ENCODE peak calls at places on chromosomes 12 and 14, in seven cellular contexts. X is SK-N-SH; T is bronchial epithelial cell; I is K562; E is cardiac fibroblast; V is CD4-positive, alpha-beta T cell; O is upper lobe of right lung. A is an unnamed sample.

GRCh38 chr12:81297606-81298005 is 219.7 kb downstream of the ACSS3 start:
- DNase-seq in V (no peak), O (no peak), E (no peak), I (no peak), T (no peak), X (no peak), A (no peak)

GRCh38 chr12:48189331-48190125 is 6.1 kb downstream of the CCDC184 start:
- DNase-seq in E (peak), X (peak), I (peak), T (peak), O (no peak), V (peak), A (peak)

GRCh38 chr14:76109087-76109880 is 42.4 kb upstream of the GPATCH2L start:
- DNase-seq in X (no peak), T (peak), I (no peak), O (no peak), E (no peak), V (no peak), A (no peak)

GRCh38 chr12:65941388-65941787 is 117.1 kb downstream of the HMGA2 start:
- DNase-seq in X (no peak), V (no peak), O (no peak), I (no peak), E (peak), T (peak), A (no peak)

GRCh38 chr12:47604474-47604873 is 101.4 kb downstream of the RPAP3 start:
- DNase-seq in T (peak), I (no peak), V (no peak), X (no peak), E (peak), O (no peak), A (no peak)

GRCh38 chr12:30599631-30600030 is 96.0 kb downstream of the IPO8 start:
- DNase-seq in I (no peak), X (no peak), T (peak), O (no peak), V (no peak), E (peak), A (no peak)

GRCh38 chr14:103072595-103073366 is 11.2 kb upstream of the LBHD2 start:
- DNase-seq in V (no peak), T (peak), I (no peak), E (no peak), X (no peak), O (peak), A (no peak)

GRCh38 chr14:54312166-54312801 is 84.5 kb upstream of the CDKN3 start:
- DNase-seq in V (no peak), I (no peak), E (peak), X (no peak), T (peak), O (no peak), A (no peak)

GRCh38 chr12:14373202-14373601 is 7.7 kb downstream of the ATF7IP start:
- DNase-seq in I (no peak), O (no peak), T (peak), X (no peak), V (no peak), E (peak), A (no peak)

GRCh38 chr12:24088751-24089150 is 139.3 kb upstream of the SOX5 start:
- DNase-seq in T (peak), V (no peak), E (peak), I (no peak), X (no peak), O (no peak), A (no peak)

GRCh38 chr14:99395904-99396530 is 84.6 kb downstream of the SETD3 start:
- DNase-seq in E (peak), O (no peak), I (no peak), V (peak), T (peak), X (no peak), A (no peak)

GRCh38 chr14:24690492-24690891 is 56.5 kb upstream of the GZMB start:
- DNase-seq in V (no peak), X (no peak), E (no peak), T (no peak), O (no peak), I (peak), A (no peak)

GRCh38 chr12:52160200-52160599 is 31.6 kb downstream of the KRT80 start:
- DNase-seq in E (no peak), T (no peak), I (no peak), V (no peak), X (no peak), O (no peak), A (no peak)
- TF ChIP-seq CTCF in E (no peak), T (no peak), I (no peak), V (no peak), X (no peak), O (no peak), A (no peak)

GRCh38 chr12:109256011-109256410 is 53.1 kb downstream of the FOXN4 start:
- DNase-seq in X (no peak), T (no peak), E (no peak), I (no peak), V (no peak), O (no peak), A (no peak)

GRCh38 chr12:109258201-109258600 is 50.9 kb downstream of the FOXN4 start:
- DNase-seq in X (no peak), E (no peak), O (no peak), T (no peak), I (no peak), V (no peak), A (no peak)

GRCh38 chr12:109252799-109253198 is 56.3 kb downstream of the FOXN4 start:
- DNase-seq in X (no peak), E (no peak), T (no peak), V (no peak), I (no peak), O (no peak), A (no peak)

GRCh38 chr12:109253913-109254544 is 55.1 kb downstream of the FOXN4 start:
- DNase-seq in V (no peak), T (no peak), E (no peak), O (no peak), X (no peak), I (no peak), A (no peak)

DNA sequence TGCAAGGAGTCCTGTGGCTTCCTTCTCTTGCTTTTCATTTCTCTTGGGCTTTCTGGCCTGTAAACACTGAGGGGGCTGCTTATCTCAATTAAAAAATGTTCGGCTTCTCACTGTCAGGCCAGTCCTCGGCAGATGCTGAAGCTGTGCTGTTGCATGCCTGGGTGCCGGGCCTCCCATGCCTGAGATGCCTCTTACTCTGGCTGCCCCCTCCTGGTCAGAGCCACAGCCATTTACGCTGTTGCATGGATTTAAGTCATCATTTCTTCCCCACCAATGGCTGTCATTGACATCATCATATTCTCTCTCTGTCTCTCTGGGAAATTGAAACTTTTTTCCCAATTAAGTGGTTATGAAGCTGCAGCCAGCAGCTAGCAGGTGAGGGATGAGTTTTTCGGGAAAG is 53.7 kb downstream of the FOXN4 start:
- DNase-seq in O (no peak), E (peak), I (no peak), X (no peak), T (no peak), V (no peak), A (peak)
- TF ChIP-seq CTCF in O (no peak), E (peak), I (peak), X (no peak), T (peak), V (no peak), A (no peak)

GRCh38 chr12:116465892-116466291 is 93.3 kb upstream of the MAP1LC3B2 start:
- DNase-seq in I (no peak), O (peak), V (no peak), T (no peak), E (no peak), X (no peak), A (no peak)
- TF ChIP-seq CTCF in I (peak), O (no peak), V (no peak), T (no peak), E (no peak), X (no peak), A (no peak)

GRCh38 chr12:124411953-124412645 is 117.2 kb downstream of the RFLNA start:
- DNase-seq in E (no peak), V (no peak), O (no peak), I (no peak), T (no peak), X (no peak), A (no peak)
- TF ChIP-seq CTCF in E (no peak), V (no peak), O (no peak), I (no peak), T (no peak), X (no peak), A (no peak)

DNA sequence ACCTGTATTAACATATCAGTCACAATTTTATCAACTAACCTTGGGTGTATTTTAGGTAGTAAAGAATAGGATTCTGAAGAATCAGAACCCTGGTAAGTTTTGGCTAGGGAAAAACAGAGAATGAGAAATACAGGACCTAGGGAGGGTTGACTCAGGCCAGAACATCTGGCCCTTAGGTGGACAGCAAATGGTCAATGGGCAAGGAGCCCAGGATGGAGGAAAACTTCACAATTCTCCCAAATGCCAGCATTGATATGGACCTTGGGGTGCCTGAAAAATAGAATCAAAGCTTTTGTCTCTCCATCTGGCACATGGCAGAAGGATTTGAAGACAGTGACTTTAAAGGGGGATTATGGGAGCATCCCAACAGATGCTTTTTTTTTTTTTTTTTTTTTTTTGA is 32.7 kb upstream of the PRPF39 start:
- DNase-seq in V (no peak), O (no peak), I (no peak), X (no peak), E (peak), T (no peak), A (no peak)
- TF ChIP-seq CTCF in V (no peak), O (no peak), I (no peak), X (no peak), E (no peak), T (no peak), A (no peak)

GRCh38 chr12:132478845-132479244 is 11.1 kb upstream of the FBRSL1 start:
- DNase-seq in I (no peak), T (no peak), V (no peak), X (no peak), O (no peak), E (no peak), A (no peak)
- TF ChIP-seq CTCF in I (peak), T (no peak), V (no peak), X (peak), O (no peak), E (peak), A (no peak)

GRCh38 chr12:9076733-9077575 is 38.8 kb downstream of the A2M start:
- DNase-seq in V (no peak), E (no peak), O (no peak), X (no peak), I (no peak), T (no peak), A (no peak)

GRCh38 chr12:9079082-9079481 is 36.6 kb downstream of the A2M start:
- DNase-seq in T (no peak), X (no peak), O (no peak), I (no peak), V (no peak), E (no peak), A (no peak)

GRCh38 chr12:9077576-9078031 is 38.1 kb downstream of the A2M start:
- DNase-seq in E (no peak), I (no peak), O (no peak), X (no peak), T (peak), V (no peak), A (no peak)

GRCh38 chr12:9081667-9082243 is 34.0 kb downstream of the A2M start:
- DNase-seq in T (no peak), O (no peak), E (no peak), V (no peak), I (no peak), X (no peak), A (no peak)

DNA sequence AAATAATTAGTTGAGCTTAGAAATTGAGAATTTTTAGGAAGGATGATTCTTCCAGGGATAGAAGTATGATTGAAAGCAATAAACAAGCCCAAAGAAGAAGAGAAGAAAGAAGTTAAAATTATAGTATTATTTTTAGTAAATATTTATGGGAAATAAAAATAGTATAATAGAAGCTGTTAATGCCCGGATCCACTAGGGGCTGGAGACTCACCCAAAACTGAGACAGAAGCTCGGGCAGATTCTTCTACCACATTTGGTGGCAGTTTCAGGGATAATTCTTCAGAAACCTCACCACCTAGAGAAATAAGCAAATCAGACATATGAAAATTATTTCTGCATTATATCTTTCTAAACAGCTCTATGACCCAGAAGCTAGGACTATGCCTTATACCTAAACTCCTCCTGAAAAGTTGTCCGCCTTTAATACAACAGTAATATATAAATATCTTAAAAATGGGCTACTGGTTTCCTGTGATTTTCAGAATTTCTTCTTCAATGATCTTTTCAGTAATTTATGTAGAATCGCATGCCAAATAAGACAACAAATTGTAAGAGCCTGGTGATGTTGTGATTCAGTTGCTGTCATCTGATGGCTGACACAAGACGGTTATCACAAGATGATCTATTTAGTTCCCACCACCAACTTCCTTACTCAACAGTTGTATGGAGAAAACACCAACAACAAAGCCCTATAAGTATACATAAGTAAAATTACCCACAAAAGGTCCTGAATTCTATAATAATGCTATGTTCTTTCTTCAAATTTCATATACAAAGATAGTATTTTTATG is 35.6 kb downstream of the A2M start:
- DNase-seq in I (no peak), T (no peak), E (no peak), V (no peak), O (no peak), X (no peak), A (no peak)
- TF ChIP-seq CTCF in I (no peak), T (no peak), E (no peak), V (no peak), O (no peak), X (no peak), A (no peak)

GRCh38 chr14:101323111-101323510 is 238.2 kb upstream of the DIO3 start:
- DNase-seq in E (no peak), T (no peak), X (no peak), O (no peak), I (no peak), V (no peak), A (no peak)

GRCh38 chr14:101325319-101325718 is 236.0 kb upstream of the DIO3 start:
- DNase-seq in I (no peak), T (no peak), X (no peak), E (no peak), O (no peak), V (no peak), A (no peak)

GRCh38 chr14:101320386-101320785 is 240.9 kb upstream of the DIO3 start:
- DNase-seq in I (no peak), X (no peak), V (no peak), T (no peak), E (no peak), O (no peak), A (no peak)

GRCh38 chr14:101318271-101318670 is 243.0 kb upstream of the DIO3 start:
- DNase-seq in O (no peak), V (no peak), E (no peak), T (no peak), I (no peak), X (no peak), A (no peak)

DNA sequence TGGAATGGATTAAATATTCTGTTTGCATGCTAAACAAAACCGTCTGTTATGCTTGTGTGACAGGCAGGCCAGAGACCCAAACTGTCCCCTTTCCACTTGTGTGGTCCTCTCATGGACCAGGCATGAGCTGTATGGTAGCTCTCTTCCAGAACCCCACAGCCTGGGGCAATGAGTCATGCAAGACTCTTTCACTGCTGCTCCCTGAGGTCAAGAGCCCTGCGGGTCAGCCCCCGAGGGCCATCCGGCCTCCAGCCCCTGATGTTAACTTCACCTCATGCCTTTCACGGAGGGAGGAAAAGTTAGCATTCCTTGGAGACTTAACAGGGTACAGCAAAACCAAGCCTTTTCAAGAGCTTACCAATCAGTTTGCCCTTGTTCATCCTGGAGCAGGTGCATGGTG is 239.1 kb upstream of the DIO3 start:
- DNase-seq in T (no peak), X (no peak), V (no peak), E (no peak), O (no peak), I (no peak), A (no peak)
- TF ChIP-seq CTCF in T (no peak), X (no peak), V (no peak), E (no peak), O (no peak), I (no peak), A (no peak)

A was measured in endothelial cell.